ENCODE peak calls at places on chromosomes 13 and 19, in four cellular contexts. G is left lobe of liver, C is NCI-H1105, M is tibial artery. X is an unnamed sample.

GRCh38 chr19:39263912-39264305 is 4.3 kb upstream of the IFNL2 start:
- DNase-seq in G (peak), C (no peak), M (no peak), X (no peak)

GRCh38 chr13:44969858-44970484 is 19.3 kb downstream of the NUFIP1 start:
- DNase-seq in M (no peak), G (no peak), C (peak), X (peak)

GRCh38 chr19:7602240-7602934 is 6.7 kb downstream of the CAMSAP3 start:
- DNase-seq in M (no peak), G (no peak), C (no peak), X (peak)

GRCh38 chr19:12647490-12648071 is 19.0 kb downstream of the MAN2B1 start:
- DNase-seq in G (no peak), M (peak), C (peak), X (no peak)

GRCh38 chr19:42121666-42122069 is 10.6 kb downstream of the POU2F2 start:
- DNase-seq in M (peak), G (no peak), C (no peak), X (no peak)

GRCh38 chr19:28466107-28467045 is 746.6 kb downstream of the UQCRFS1 start:
- DNase-seq in C (peak), M (no peak), G (peak), X (peak)

GRCh38 chr13:19090495-19090894 is 91.1 kb downstream of the TUBA3C start:
- DNase-seq in C (no peak), G (no peak), M (no peak), X (no peak)

GRCh38 chr19:35556846-35557538 is 6.5 kb downstream of the ATP4A start:
- DNase-seq in C (no peak), G (no peak), M (no peak), X (no peak)

GRCh38 chr13:113405481-113406300 is 41.8 kb upstream of the GRTP1 start:
- DNase-seq in M (peak), C (peak), G (peak), X (no peak)

GRCh38 chr13:62643007-62643483 is 1227.4 kb upstream of the PCDH20 start:
- DNase-seq in C (no peak), G (no peak), M (no peak), X (no peak)

GRCh38 chr13:100921139-100921538 is 246.5 kb upstream of the TMTC4 start:
- DNase-seq in G (no peak), M (no peak), C (no peak), X (no peak)

GRCh38 chr19:8487137-8487851 is 15.1 kb downstream of the PRAM1 start:
- DNase-seq in C (no peak), G (no peak), M (no peak), X (no peak)

GRCh38 chr19:31659897-31660210 is 310.6 kb upstream of the TSHZ3 start:
- DNase-seq in G (no peak), M (no peak), C (no peak), X (no peak)

GRCh38 chr13:114111577-114111976 is 20.8 kb downstream of the RASA3 start:
- DNase-seq in M (peak), C (no peak), G (no peak), X (no peak)

GRCh38 chr13:47175172-47175806 is 278.4 kb upstream of the HTR2A start:
- DNase-seq in G (no peak), C (no peak), M (no peak), X (peak)

GRCh38 chr19:51531349-51532315 is at the start of gene SIGLEC6:
- DNase-seq in C (no peak), G (no peak), M (peak), X (peak)

GRCh38 chr13:43293986-43294880 is 270.8 kb downstream of the DNAJC15 start:
- DNase-seq in G (no peak), M (no peak), C (no peak), X (no peak)

GRCh38 chr19:3862826-3863500 is 5.9 kb downstream of the ZFR2 start:
- DNase-seq in M (no peak), C (no peak), G (no peak), X (no peak)

GRCh38 chr13:64817721-64818120 is 2412.4 kb downstream of the PCDH9 start:
- DNase-seq in M (no peak), G (no peak), C (no peak), X (no peak)

GRCh38 chr19:10568444-10568825 is 344 bp downstream of the CDKN2D start:
- DNase-seq in G (no peak), M (no peak), C (peak), X (no peak)

GRCh38 chr19:15934332-15935078 is at the start of gene CYP4F11:
- DNase-seq in M (peak), C (no peak), G (peak), X (no peak)

GRCh38 chr19:1223018-1223855 is 14.6 kb downstream of the CBARP start:
- DNase-seq in C (no peak), G (no peak), M (no peak), X (peak)

X was measured in OCI-M1.